ENCODE peak calls at places on chromosomes 11 and 22, in seven cellular contexts. Q is RWPE1, L is kidney, T is neural crest cell, G is prostate gland, D is cardiac muscle cell, R is AG04449. K is an unnamed sample.

GRCh38 chr11:122308286-122308685 is 192.3 kb upstream of the BLID start:
- DNase-seq in Q (no peak), L (no peak), T (no peak), G (no peak), D (no peak), R (no peak), K (no peak)

GRCh38 chr11:134537296-134537695 is 125.3 kb upstream of the B3GAT1 start:
- DNase-seq in Q (no peak), L (peak), T (no peak), G (no peak), D (no peak), R (no peak), K (peak)

GRCh38 chr11:121723261-121723741 is 270.5 kb upstream of the SORL1-AS1 start:
- DNase-seq in Q (no peak), L (no peak), T (no peak), G (no peak), D (peak), R (no peak), K (no peak)

GRCh38 chr22:19732403-19733113 is 9.2 kb downstream of the GP1BB start:
- DNase-seq in Q (no peak), L (no peak), T (no peak), G (no peak), D (no peak), R (no peak), K (no peak)

GRCh38 chr11:79440451-79441158 is at the start of gene TENM4:
- DNase-seq in Q (peak), L (peak), T (peak), G (peak), D (peak), R (peak), K (peak)

GRCh38 chr22:49272546-49273125 is 555.0 kb downstream of the BRD1 start:
- DNase-seq in Q (no peak), L (no peak), T (no peak), G (no peak), D (no peak), R (no peak), K (no peak)

GRCh38 chr22:20258584-20259335 is 9.4 kb downstream of the RTN4R start:
- DNase-seq in Q (no peak), L (no peak), T (no peak), G (no peak), D (no peak), R (no peak), K (no peak)

GRCh38 chr11:6576471-6577373 is 26.7 kb downstream of the RRP8 start:
- DNase-seq in Q (no peak), L (no peak), T (no peak), G (no peak), D (peak), R (no peak), K (no peak)

GRCh38 chr22:29609139-29609538 is 5.7 kb downstream of the NF2 start:
- DNase-seq in Q (no peak), L (no peak), T (no peak), G (no peak), D (no peak), R (no peak), K (no peak)
- TF ChIP-seq CTCF in Q (no peak), L (peak), T (peak), G (no peak), D (peak), R (no peak), K (no peak)

GRCh38 chr11:117468888-117469287 is 141.2 kb downstream of the CEP164 start:
- DNase-seq in Q (no peak), L (no peak), T (no peak), G (no peak), D (no peak), R (no peak), K (no peak)
- TF ChIP-seq CTCF in Q (no peak), L (no peak), T (no peak), G (no peak), D (no peak), R (no peak), K (no peak)

DNA sequence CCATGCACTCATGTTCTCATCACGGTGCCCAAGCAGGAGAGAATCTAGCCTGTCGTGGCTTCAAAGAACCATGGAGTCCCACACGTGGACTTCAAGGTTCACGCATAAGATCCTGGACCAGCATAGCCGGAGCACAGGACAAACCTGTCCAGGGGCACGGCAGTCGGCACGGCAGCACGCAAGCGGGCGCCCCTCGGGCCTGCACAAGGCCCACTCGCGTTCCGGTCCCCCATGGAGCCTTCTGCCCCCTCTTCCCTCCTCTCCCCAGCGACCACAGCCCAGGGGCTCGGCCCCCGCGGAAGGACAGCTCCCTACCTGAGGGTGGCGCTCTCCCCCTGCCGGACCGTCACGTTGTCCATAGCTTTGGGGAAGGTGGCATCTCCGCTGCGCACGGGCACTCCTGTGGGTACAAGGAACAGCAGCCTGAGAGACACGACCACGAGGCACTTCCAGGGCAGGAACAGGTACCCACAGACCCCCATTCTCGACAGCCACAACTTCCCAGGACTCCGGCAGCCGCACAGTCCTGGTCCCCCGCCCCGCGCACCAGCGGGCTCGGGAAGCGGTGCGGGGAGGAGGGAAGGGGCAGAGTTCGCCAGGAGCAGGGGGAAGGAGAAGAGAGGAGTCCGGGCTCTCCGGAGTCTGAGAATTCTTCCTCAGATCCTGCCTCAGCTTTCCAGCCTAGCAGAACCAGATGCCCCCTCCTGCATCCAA is 589.5 kb downstream of the OPCML start:
- DNase-seq in Q (no peak), L (no peak), T (peak), G (no peak), D (no peak), R (no peak), K (no peak)
- TF ChIP-seq CTCF in Q (no peak), L (no peak), T (peak), G (no peak), D (no peak), R (peak), K (no peak)

GRCh38 chr11:64803163-64803845 is at the start of gene MAP4K2:
- DNase-seq in Q (peak), L (peak), T (peak), G (peak), D (peak), R (no peak), K (peak)
- TF ChIP-seq CTCF in Q (peak), L (no peak), T (peak), G (no peak), D (peak), R (peak), K (no peak)

GRCh38 chr11:65497141-65498041 is 1.5 kb upstream of the MALAT1 start:
- DNase-seq in Q (peak), L (peak), T (peak), G (peak), D (peak), R (no peak), K (peak)
- TF ChIP-seq CTCF in Q (no peak), L (no peak), T (no peak), G (peak), D (peak), R (no peak), K (no peak)

DNA sequence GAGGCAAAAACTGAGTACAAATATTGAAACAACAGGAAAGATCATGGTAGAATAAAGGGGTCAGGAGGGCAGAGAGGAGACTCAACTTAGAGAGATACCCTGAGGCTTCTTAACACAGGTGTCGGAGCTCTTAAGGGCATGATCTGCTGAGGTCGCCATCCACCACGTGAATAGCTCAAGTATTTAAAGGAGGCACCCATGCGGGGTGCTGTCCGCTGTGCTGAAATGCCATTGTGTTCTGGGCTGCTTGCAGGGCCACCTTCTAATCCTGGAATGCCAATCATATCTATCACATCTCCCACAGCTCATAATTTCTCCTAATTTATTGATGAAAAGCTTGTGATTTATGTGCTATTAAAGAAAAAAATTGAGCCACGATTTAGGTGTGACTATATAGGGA is 90.2 kb downstream of the SEZ6L start:
- DNase-seq in Q (peak), L (no peak), T (peak), G (no peak), D (peak), R (no peak), K (peak)
- TF ChIP-seq CTCF in Q (no peak), L (no peak), T (no peak), G (no peak), D (no peak), R (no peak), K (no peak)

GRCh38 chr22:32005453-32005852 is 37.6 kb upstream of the SLC5A1 start:
- DNase-seq in Q (peak), L (no peak), T (no peak), G (no peak), D (peak), R (no peak), K (no peak)
- TF ChIP-seq CTCF in Q (no peak), L (no peak), T (no peak), G (no peak), D (no peak), R (no peak), K (no peak)

GRCh38 chr11:112113539-112114457 is 27.1 kb downstream of the SDHD start:
- DNase-seq in Q (peak), L (no peak), T (no peak), G (peak), D (peak), R (no peak), K (no peak)
- TF ChIP-seq CTCF in Q (peak), L (peak), T (peak), G (peak), D (peak), R (peak), K (peak)

DNA sequence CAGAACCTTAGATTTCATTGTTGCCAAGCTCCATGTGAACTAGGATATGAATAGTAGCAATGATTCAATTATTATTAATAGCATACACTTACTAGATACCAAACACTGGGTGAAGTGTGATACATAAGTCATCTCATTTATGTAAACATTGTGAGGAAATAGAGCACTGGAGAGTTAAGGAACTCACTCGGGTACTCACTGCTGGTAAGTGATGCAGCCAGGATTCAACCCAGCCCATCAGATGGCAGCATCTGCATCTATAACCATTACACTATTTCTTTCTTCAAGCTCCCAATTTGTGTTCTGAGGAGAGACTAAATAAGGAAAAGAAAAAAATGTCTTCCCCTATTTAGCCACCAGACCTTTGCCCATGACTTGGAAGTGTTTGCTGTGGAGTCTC is 10.2 kb upstream of the ALG8 start:
- DNase-seq in Q (peak), L (no peak), T (no peak), G (no peak), D (peak), R (peak), K (no peak)
- TF ChIP-seq CTCF in Q (no peak), L (no peak), T (no peak), G (no peak), D (peak), R (peak), K (no peak)

DNA sequence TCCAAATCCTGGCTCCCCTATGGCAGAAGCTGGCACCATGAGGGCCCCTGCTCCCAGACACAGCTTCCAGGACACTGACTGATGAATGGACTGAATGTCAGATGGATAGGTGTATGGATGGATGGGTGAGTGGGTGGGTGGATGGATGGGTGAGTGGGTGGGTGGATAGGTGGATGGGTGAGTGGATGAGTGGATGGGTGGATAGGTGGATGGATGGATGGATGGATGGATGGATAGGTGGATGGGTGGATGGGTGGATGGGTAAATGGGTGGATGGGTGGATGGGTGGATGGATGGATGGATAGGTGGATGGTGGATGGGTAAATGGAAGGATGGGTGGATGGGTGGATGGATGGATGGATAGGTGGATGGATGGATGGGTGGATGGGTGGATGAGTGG is 4.3 kb downstream of the FGF3 start:
- DNase-seq in Q (no peak), L (no peak), T (no peak), G (no peak), D (no peak), R (no peak), K (no peak)
- TF ChIP-seq CTCF in Q (no peak), L (no peak), T (no peak), G (no peak), D (no peak), R (no peak), K (no peak)

K was measured in mesothelial cell of epicardium.